ENCODE peak calls at places on chromosomes 5 and 9, in six cellular contexts. G is uterus, P is AG09319, I is osteoblast, R is HFFc6, Y is A549. U is an unnamed sample.

GRCh38 chr5:33679791-33680190 is 212.0 kb downstream of the ADAMTS12 start:
- DNase-seq in G (no peak), P (no peak), I (no peak), R (peak), Y (no peak), U (no peak)

GRCh38 chr5:68304421-68305052 is 89.0 kb downstream of the PIK3R1 start:
- DNase-seq in G (no peak), P (no peak), I (no peak), R (peak), Y (no peak), U (no peak)

GRCh38 chr9:136762915-136763648 is 1.2 kb downstream of the LCN15 start:
- DNase-seq in G (peak), P (no peak), I (peak), R (no peak), Y (peak), U (no peak)

GRCh38 chr5:2332521-2332920 is 419.0 kb downstream of the IRX2 start:
- DNase-seq in G (no peak), P (no peak), I (no peak), R (no peak), Y (no peak), U (no peak)

GRCh38 chr5:58983496-58983895 is 400.6 kb downstream of the RAB3C start:
- DNase-seq in G (no peak), P (no peak), I (no peak), R (no peak), Y (no peak), U (no peak)

GRCh38 chr5:62460578-62460983 is 48.0 kb downstream of the IPO11 start:
- DNase-seq in G (no peak), P (peak), I (no peak), R (peak), Y (peak), U (no peak)

GRCh38 chr5:141960018-141960417 is 2.0 kb upstream of the PCDH12 start:
- DNase-seq in G (no peak), P (no peak), I (no peak), R (no peak), Y (no peak), U (peak)

GRCh38 chr9:132908635-132909034 is 29.9 kb downstream of the SPACA9 start:
- DNase-seq in G (no peak), P (no peak), I (no peak), R (no peak), Y (no peak), U (no peak)

GRCh38 chr9:31119882-31120481 is 1264.5 kb upstream of the ACO1 start:
- DNase-seq in G (no peak), P (no peak), I (peak), R (no peak), Y (peak), U (peak)

GRCh38 chr9:16417101-16417500 is 453.4 kb downstream of the BNC2 start:
- DNase-seq in G (no peak), P (peak), I (no peak), R (peak), Y (peak), U (no peak)

GRCh38 chr5:55160493-55161209 is 680 bp downstream of the GPX8 start:
- DNase-seq in G (peak), P (peak), I (peak), R (peak), Y (peak), U (peak)

GRCh38 chr9:2494571-2494970 is 127.0 kb upstream of the VLDLR start:
- DNase-seq in G (no peak), P (peak), I (peak), R (peak), Y (no peak), U (no peak)

GRCh38 chr9:89878687-89879086 is 273.9 kb downstream of the GADD45G start:
- DNase-seq in G (peak), P (no peak), I (peak), R (no peak), Y (no peak), U (no peak)

GRCh38 chr9:22813520-22813919 is 366.9 kb downstream of the DMRTA1 start:
- DNase-seq in G (no peak), P (peak), I (peak), R (peak), Y (peak), U (no peak)

GRCh38 chr5:997001-997474 is 11.6 kb upstream of the NKD2 start:
- DNase-seq in G (peak), P (no peak), I (peak), R (no peak), Y (peak), U (no peak)

GRCh38 chr5:995318-995717 is 13.3 kb upstream of the NKD2 start:
- DNase-seq in G (peak), P (no peak), I (peak), R (no peak), Y (no peak), U (no peak)

GRCh38 chr5:997711-998110 is 10.9 kb upstream of the NKD2 start:
- DNase-seq in G (peak), P (no peak), I (peak), R (no peak), Y (no peak), U (no peak)

GRCh38 chr5:994272-994607 is 14.4 kb upstream of the NKD2 start:
- DNase-seq in G (peak), P (no peak), I (peak), R (no peak), Y (no peak), U (no peak)

GRCh38 chr5:994821-995220 is 13.8 kb upstream of the NKD2 start:
- DNase-seq in G (peak), P (no peak), I (peak), R (no peak), Y (no peak), U (no peak)
- TF ChIP-seq CTCF in G (no peak), P (no peak), I (no peak), R (no peak), Y (no peak), U (no peak)

GRCh38 chr9:113317777-113318176 is 14.6 kb upstream of the RNF183 start:
- DNase-seq in G (no peak), P (no peak), I (no peak), R (no peak), Y (no peak), U (no peak)
- TF ChIP-seq CTCF in G (no peak), P (peak), I (peak), R (peak), Y (no peak), U (no peak)

GRCh38 chr9:131810351-131811170 is 70.7 kb upstream of the RAPGEF1 start:
- DNase-seq in G (no peak), P (no peak), I (peak), R (no peak), Y (no peak), U (no peak)
- TF ChIP-seq CTCF in G (no peak), P (no peak), I (no peak), R (no peak), Y (no peak), U (no peak)

DNA sequence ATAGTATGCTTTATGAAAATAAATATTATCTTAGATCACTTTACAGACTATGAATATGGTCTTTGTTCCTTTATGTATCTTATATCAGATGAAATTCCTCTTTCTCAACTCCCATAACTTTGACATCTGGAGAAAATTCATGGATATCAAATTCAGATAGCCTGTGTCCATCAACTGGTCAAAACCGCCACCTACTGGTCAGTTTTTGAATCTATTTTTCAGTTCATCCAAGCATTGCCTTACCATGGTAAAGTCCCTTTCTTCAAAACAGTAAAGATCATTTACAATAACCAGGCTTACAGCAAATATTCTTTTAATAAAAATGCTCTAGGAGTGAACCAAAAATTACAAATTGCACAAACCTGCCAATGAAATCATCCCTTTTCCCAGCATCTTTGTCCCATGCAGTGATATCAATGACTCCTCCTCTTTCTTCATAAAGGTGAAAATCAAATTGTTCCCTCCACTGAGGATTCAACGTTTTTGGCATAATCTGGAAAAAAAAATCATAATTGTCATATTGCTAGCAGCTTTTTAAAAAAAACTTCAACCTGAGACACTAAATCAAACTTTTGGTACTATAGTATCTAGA is 290.5 kb downstream of the SLF1 start:
- DNase-seq in G (no peak), P (peak), I (no peak), R (peak), Y (peak), U (peak)
- TF ChIP-seq CTCF in G (peak), P (peak), I (peak), R (peak), Y (peak), U (peak)

GRCh38 chr9:35380016-35380415 is 109.9 kb upstream of the RUSC2 start:
- DNase-seq in G (no peak), P (no peak), I (no peak), R (no peak), Y (no peak), U (no peak)

GRCh38 chr9:35380619-35381018 is 109.3 kb upstream of the RUSC2 start:
- DNase-seq in G (no peak), P (no peak), I (no peak), R (no peak), Y (no peak), U (no peak)

GRCh38 chr9:35385042-35385441 is 104.9 kb upstream of the RUSC2 start:
- DNase-seq in G (no peak), P (peak), I (peak), R (peak), Y (peak), U (no peak)
- TF ChIP-seq CTCF in G (no peak), P (peak), I (peak), R (peak), Y (peak), U (no peak)

GRCh38 chr9:92275541-92275940 is 18.0 kb downstream of the IARS1 start:
- DNase-seq in G (no peak), P (no peak), I (no peak), R (no peak), Y (peak), U (no peak)
- TF ChIP-seq CTCF in G (no peak), P (no peak), I (no peak), R (no peak), Y (no peak), U (no peak)

DNA sequence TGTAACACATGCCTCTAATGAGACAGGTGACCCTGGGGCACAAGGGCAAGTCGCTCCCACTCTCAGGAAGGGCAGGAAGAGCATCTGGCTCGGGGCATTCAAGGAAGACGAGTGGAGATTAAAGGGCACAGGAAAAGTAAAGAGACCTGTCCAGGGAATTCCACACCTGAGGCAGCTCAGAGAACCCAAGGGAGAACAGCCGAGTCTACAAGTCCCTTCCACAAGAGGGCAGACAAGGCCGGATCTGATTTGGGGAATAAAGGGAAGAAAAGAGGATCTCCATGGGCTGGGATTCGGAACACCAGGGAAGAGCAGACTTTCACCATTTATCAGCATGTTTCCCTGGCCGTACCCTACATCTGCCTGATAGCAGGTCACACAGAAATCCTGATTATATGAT is 28.1 kb downstream of the GPX3 start:
- DNase-seq in G (no peak), P (no peak), I (no peak), R (peak), Y (peak), U (peak)
- TF ChIP-seq CTCF in G (no peak), P (peak), I (peak), R (peak), Y (peak), U (peak)